ENCODE peak calls at places on chromosome 7, in five cellular contexts. C, Q, L, E and A are unnamed samples.

GRCh38 chr7:138785587-138786437 is 12.0 kb upstream of the TMEM213 start:
- DNase-seq in Q (no peak), E (no peak), C (peak), L (no peak), A (no peak)

GRCh38 chr7:132650498-132650897 is 74.2 kb upstream of the PLXNA4 start:
- DNase-seq in Q (peak), L (no peak), E (no peak), C (no peak), A (no peak)

GRCh38 chr7:152354061-152354460 is 81.7 kb downstream of the KMT2C start:
- DNase-seq in C (no peak), E (no peak), Q (no peak), L (no peak), A (no peak)

GRCh38 chr7:94393251-94393758 is 1.4 kb upstream of the COL1A2 start:
- DNase-seq in L (no peak), C (no peak), Q (no peak), E (no peak), A (no peak)

GRCh38 chr7:77698042-77698625 is 1.9 kb downstream of the RSBN1L start:
- DNase-seq in E (no peak), L (peak), C (no peak), Q (no peak), A (no peak)

GRCh38 chr7:87140271-87140748 is 11.9 kb upstream of the DMTF1 start:
- DNase-seq in E (no peak), L (no peak), Q (no peak), C (no peak), A (no peak)

GRCh38 chr7:91239171-91239604 is 25.0 kb upstream of the FZD1 start:
- DNase-seq in Q (peak), C (peak), L (peak), E (no peak), A (no peak)

GRCh38 chr7:23715099-23715498 is 5.1 kb downstream of the STK31 start:
- DNase-seq in C (no peak), E (no peak), Q (no peak), L (no peak), A (no peak)

GRCh38 chr7:113582471-113582870 is 336.3 kb downstream of the PPP1R3A start:
- DNase-seq in Q (peak), L (no peak), C (no peak), E (no peak), A (no peak)

GRCh38 chr7:89761173-89761572 is 393.1 kb upstream of the STEAP1 start:
- DNase-seq in C (no peak), E (peak), Q (no peak), L (no peak), A (no peak)

GRCh38 chr7:29989257-29989995 is at the start of gene SCRN1:
- DNase-seq in C (peak), E (peak), Q (no peak), L (peak), A (peak)

GRCh38 chr7:41027428-41028115 is 675.3 kb downstream of the INHBA start:
- DNase-seq in C (peak), L (no peak), Q (peak), E (no peak), A (no peak)

GRCh38 chr7:18638594-18639452 is 143.3 kb downstream of the HDAC9 start:
- DNase-seq in Q (no peak), C (no peak), E (no peak), L (peak), A (no peak)

GRCh38 chr7:16978358-16979244 is 96.8 kb upstream of the AGR3 start:
- DNase-seq in E (no peak), C (no peak), Q (peak), L (no peak), A (no peak)

GRCh38 chr7:27652518-27652917 is 10.2 kb downstream of the HIBADH start:
- DNase-seq in L (peak), Q (no peak), C (no peak), E (no peak), A (no peak)

GRCh38 chr7:130740617-130741016 is 6.6 kb upstream of the KLF14 start:
- DNase-seq in C (no peak), E (no peak), L (no peak), Q (no peak), A (no peak)

GRCh38 chr7:92758796-92759431 is 77.5 kb downstream of the CDK6 start:
- DNase-seq in L (no peak), E (no peak), C (no peak), Q (peak), A (no peak)

GRCh38 chr7:126805351-126805750 is 447.4 kb downstream of the GRM8 start:
- DNase-seq in E (no peak), L (no peak), Q (no peak), C (no peak), A (no peak)

GRCh38 chr7:49773939-49774458 is 561 bp downstream of the VWC2 start:
- DNase-seq in Q (no peak), C (no peak), L (no peak), E (no peak), A (no peak)

GRCh38 chr7:150951181-150951520 is 27.0 kb downstream of the KCNH2 start:
- DNase-seq in C (no peak), E (peak), Q (no peak), L (no peak), A (no peak)

GRCh38 chr7:52584041-52584440 is 451.4 kb upstream of the POM121L12 start:
- DNase-seq in E (no peak), C (no peak), L (no peak), Q (no peak), A (no peak)

GRCh38 chr7:69808401-69808800 is 210.1 kb downstream of the AUTS2 start:
- DNase-seq in E (no peak), C (no peak), Q (no peak), L (no peak), A (no peak)

GRCh38 chr7:70694357-70694908 is 437.5 kb upstream of the GALNT17 start:
- DNase-seq in Q (no peak), E (peak), C (no peak), L (peak), A (peak)

GRCh38 chr7:148204639-148205292 is 385.8 kb upstream of the C7orf33 start:
- DNase-seq in C (no peak), E (no peak), L (no peak), Q (no peak), A (no peak)

GRCh38 chr7:26307226-26307625 is 15.6 kb downstream of the SNX10 start:
- DNase-seq in Q (no peak), E (peak), C (no peak), L (peak), A (no peak)

GRCh38 chr7:151869968-151870918 is 6.7 kb downstream of the PRKAG2 start:
- DNase-seq in Q (no peak), L (no peak), E (no peak), C (no peak), A (no peak)

GRCh38 chr7:115838829-115839228 is 191.7 kb downstream of the TFEC start:
- DNase-seq in E (no peak), C (no peak), L (no peak), Q (no peak), A (no peak)

GRCh38 chr7:40827217-40828085 is 692.6 kb downstream of the SUGCT start:
- DNase-seq in E (no peak), C (no peak), Q (no peak), L (peak), A (no peak)

GRCh38 chr7:21617916-21618390 is 75.1 kb downstream of the DNAH11 start:
- DNase-seq in E (no peak), Q (peak), C (peak), L (no peak), A (no peak)

GRCh38 chr7:45873035-45873354 is at the start of gene CCDC201:
- DNase-seq in E (no peak), Q (no peak), C (no peak), L (no peak), A (no peak)

GRCh38 chr7:28890137-28890536 is 68.0 kb downstream of the TRIL start:
- DNase-seq in E (no peak), L (no peak), C (peak), Q (no peak), A (no peak)

GRCh38 chr7:96414931-96415292 is 93.0 kb upstream of the SLC25A13 start:
- DNase-seq in Q (no peak), C (peak), E (no peak), L (peak), A (no peak)

GRCh38 chr7:157513162-157513621 is 176.4 kb downstream of the DNAJB6 start:
- DNase-seq in Q (no peak), L (peak), E (peak), C (no peak), A (peak)

GRCh38 chr7:80302636-80303035 is 168.0 kb downstream of the GNAI1 start:
- DNase-seq in Q (no peak), E (no peak), C (no peak), L (no peak), A (no peak)

GRCh38 chr7:93298671-93299070 is 66.5 kb downstream of the VPS50 start:
- DNase-seq in C (no peak), L (no peak), E (no peak), Q (no peak), A (no peak)

GRCh38 chr7:149690688-149691446 is 82.5 kb downstream of the ZNF467 start:
- DNase-seq in Q (no peak), L (peak), C (peak), E (no peak), A (no peak)

GRCh38 chr7:149701495-149702240 is 71.7 kb downstream of the ZNF467 start:
- DNase-seq in C (no peak), L (no peak), E (no peak), Q (no peak), A (no peak)

GRCh38 chr7:149692056-149692455 is 81.3 kb downstream of the ZNF467 start:
- DNase-seq in C (no peak), L (no peak), E (no peak), Q (no peak), A (no peak)

GRCh38 chr7:149692557-149692982 is 80.8 kb downstream of the ZNF467 start:
- DNase-seq in C (no peak), L (no peak), Q (no peak), E (no peak), A (no peak)

DNA sequence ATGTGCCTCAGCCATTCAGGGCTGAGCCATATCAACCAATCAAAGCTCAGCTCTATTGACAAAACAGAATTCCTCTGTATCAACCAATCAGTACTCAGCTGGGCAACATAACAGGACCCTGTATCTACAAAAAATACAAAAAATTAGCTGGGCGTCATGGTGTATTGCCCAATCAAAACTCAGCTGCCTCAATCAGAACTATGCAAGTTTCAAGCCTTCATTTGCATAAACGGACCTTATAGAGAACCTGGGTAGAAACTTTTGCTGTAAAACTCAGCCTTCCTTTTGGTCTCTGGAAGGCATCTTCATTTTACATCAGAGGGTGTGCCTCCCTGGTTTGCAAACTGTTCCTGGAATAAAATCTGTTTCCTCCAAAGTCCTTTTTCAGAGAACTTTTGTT is 77.1 kb downstream of the ZNF467 start:
- DNase-seq in C (no peak), Q (no peak), L (no peak), E (no peak), A (no peak)
- TF ChIP-seq CTCF in C (no peak), Q (no peak), L (no peak), E (no peak), A (no peak)

GRCh38 chr7:88366845-88367244 is 60.2 kb upstream of the STEAP4 start:
- DNase-seq in E (no peak), Q (no peak), L (no peak), C (no peak), A (no peak)

GRCh38 chr7:88363249-88363648 is 56.6 kb upstream of the STEAP4 start:
- DNase-seq in Q (peak), L (no peak), C (no peak), E (no peak), A (no peak)

GRCh38 chr7:88363869-88364268 is 57.2 kb upstream of the STEAP4 start:
- DNase-seq in Q (no peak), C (no peak), L (no peak), E (no peak), A (no peak)

GRCh38 chr7:88368686-88369085 is 62.0 kb upstream of the STEAP4 start:
- DNase-seq in Q (no peak), L (no peak), E (no peak), C (no peak), A (no peak)
- TF ChIP-seq CTCF in Q (no peak), L (no peak), E (no peak), C (no peak), A (no peak)

DNA sequence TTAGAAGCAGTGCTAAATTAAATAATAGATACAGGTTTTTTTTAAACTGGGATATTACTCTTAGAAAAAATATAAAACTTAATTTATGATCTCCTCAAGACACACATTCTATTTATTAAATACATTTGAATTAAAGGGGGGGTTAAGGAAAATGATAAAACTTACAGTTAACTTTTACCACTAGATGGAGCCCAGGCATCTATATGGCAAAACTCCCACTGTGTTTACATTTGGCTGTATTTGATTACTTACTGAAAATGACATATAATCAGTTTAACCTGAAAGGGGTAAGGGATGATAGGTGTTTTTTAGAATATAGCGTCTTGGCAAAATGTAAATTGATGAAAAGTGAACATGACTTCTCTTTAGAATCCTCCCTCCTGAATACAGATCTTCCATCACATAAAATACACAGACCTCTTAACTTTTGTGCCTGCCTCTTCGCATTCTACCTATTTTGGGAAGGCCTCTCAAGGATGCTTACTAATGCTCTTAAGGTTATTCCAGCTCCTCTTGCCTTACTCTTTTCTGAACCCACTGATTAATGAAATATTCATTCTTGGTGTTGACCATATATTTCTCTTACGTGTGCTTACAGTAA is 235.7 kb downstream of the AGMO start:
- DNase-seq in L (peak), E (no peak), Q (peak), C (no peak), A (no peak)
- TF ChIP-seq CTCF in L (peak), E (peak), Q (peak), C (peak), A (no peak)

DNA sequence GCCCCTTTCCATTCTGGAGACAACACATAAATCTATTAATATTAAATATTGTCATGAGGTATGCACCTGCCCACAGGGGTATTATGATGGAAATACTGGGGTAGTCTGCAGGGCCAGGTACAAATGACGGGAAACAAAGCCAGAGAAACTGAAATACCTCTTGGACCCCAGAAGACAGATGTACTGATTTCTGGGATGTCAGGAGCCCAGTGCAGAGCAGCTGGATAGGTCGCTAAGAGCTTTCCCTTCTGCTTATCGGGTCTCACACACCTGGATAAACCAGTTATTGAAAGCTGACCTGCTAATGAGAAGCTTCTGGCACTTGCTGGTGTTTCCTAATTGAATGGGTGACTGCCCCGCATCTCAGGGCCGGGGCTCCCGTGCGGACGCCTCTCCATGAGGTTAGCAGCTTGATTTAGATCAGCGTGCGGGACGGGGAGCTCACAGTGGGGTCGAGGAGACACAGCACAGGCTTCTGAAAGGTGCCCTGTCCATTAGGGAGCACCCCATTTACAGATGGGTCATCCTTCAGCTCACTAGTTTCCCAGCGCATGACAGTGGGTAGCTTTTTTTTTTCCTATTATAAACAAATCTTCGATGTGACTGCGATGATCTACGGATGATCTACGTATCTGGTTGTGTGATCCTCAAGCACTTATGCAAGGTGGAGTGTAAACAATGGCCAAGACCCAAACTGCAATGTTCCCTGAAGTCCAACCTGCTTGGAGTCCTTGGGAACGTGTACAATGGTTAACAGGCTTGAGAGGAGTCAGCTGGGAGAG is 1.5 kb upstream of the INSIG1 start:
- DNase-seq in E (no peak), C (no peak), Q (no peak), L (no peak), A (no peak)
- TF ChIP-seq CTCF in E (no peak), C (no peak), Q (no peak), L (no peak), A (no peak)

DNA sequence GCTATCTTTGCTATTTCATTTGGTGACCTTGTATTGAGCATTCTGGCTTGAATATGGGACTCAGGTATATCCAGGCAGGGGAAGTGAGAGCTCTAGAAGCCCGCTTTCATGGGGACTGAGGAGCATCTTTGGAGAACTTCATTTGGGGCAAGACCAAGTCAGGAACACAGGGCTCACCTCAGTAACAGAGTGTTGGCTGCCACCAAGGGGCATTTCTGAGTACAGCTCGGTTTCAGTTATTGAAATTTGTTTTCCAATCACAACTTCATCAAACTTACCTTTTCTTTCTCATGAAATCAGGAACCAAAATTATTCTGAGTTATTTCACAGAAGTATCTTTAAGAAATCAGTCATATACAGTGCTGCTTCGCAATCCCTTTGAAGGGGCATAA is 337.2 kb downstream of the C7orf25 start:
- DNase-seq in Q (no peak), L (no peak), E (no peak), C (no peak), A (no peak)
- TF ChIP-seq CTCF in Q (peak), L (no peak), E (no peak), C (no peak), A (no peak)

GRCh38 chr7:1124164-1124563 is 35.8 kb downstream of the ZFAND2A start:
- DNase-seq in C (no peak), L (no peak), E (peak), Q (no peak), A (no peak)

GRCh38 chr7:1124816-1125602 is 35.0 kb downstream of the ZFAND2A start:
- DNase-seq in L (no peak), E (peak), Q (no peak), C (no peak), A (no peak)

GRCh38 chr7:1122832-1123501 is 35.1 kb downstream of the GPER1 start:
- DNase-seq in L (no peak), E (peak), Q (no peak), C (no peak), A (no peak)

GRCh38 chr7:1121886-1122831 is 34.2 kb downstream of the GPER1 start:
- DNase-seq in E (peak), C (no peak), L (peak), Q (no peak), A (no peak)

DNA sequence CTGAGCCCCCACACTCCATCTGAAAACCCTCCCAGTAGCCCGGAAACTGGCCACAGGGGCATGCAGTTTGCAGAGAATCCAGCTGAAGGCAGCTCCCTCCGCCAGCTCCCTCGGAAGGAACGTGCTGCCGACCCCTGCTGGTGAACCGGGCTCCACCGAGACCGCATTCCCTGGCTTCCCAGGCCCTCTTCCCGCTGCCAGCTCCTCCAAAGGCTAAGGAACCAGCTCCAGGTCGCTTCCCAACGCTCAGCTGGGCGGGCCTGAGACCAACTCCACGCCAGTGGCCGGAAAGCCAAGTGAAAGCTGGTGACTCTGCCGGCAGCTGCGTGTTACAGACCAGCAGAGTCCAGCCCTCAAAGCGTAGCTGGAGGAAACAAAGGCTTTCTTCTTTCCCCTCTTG is 35.8 kb downstream of the GPER1 start:
- DNase-seq in L (no peak), Q (peak), C (no peak), E (peak), A (no peak)
- TF ChIP-seq CTCF in L (no peak), Q (peak), C (no peak), E (peak), A (no peak)